ENCODE peak calls at places on chromosomes 12 and 14, in nine cellular contexts. O is mesendoderm; P is psoas muscle; U is stimulated activated CD4-positive, alpha-beta T cell treated with anti-CD3 and anti-CD28 coated beads, Interleukin-15, amount 100 ng/mL, for 24 hours; A is cardiac fibroblast; H is posterior vena cava; F is endothelial cell; L is GM12865; Z is naive thymus-derived CD4-positive, alpha-beta T cell. Q is an unnamed sample.

GRCh38 chr12:121673013-121673441 is 3.6 kb upstream of the MORN3 start:
- DNase-seq in A (no peak), F (peak), H (no peak), Z (no peak), P (no peak), U (no peak), L (no peak), O (peak), Q (no peak)

GRCh38 chr12:76413121-76413520 is 64.9 kb upstream of the BBS10 start:
- DNase-seq in U (no peak), L (no peak), A (no peak), P (no peak), Z (no peak), H (no peak), F (no peak), O (no peak), Q (no peak)

GRCh38 chr14:21042918-21043317 is 756 bp downstream of the RNASE7 start:
- DNase-seq in Z (no peak), O (no peak), P (peak), A (no peak), U (no peak), H (no peak), F (no peak), L (no peak), Q (no peak)

GRCh38 chr14:33457021-33457420 is 493.9 kb downstream of the EGLN3 start:
- DNase-seq in O (no peak), H (no peak), U (no peak), A (no peak), P (no peak), L (no peak), F (no peak), Z (no peak), Q (no peak)

GRCh38 chr14:73935666-73936065 is 14.2 kb downstream of the FAM161B start:
- DNase-seq in A (peak), H (no peak), O (peak), L (peak), U (no peak), Z (no peak), F (no peak), P (no peak), Q (no peak)

GRCh38 chr12:69415471-69416275 is 54.5 kb upstream of the FRS2 start:
- DNase-seq in U (peak), H (peak), O (peak), L (peak), Z (no peak), F (peak), A (peak), P (peak), Q (peak)

GRCh38 chr14:39426605-39427004 is 5.6 kb downstream of the FBXO33 start:
- DNase-seq in U (no peak), Z (no peak), P (no peak), H (no peak), A (peak), O (peak), L (peak), F (no peak), Q (no peak)

GRCh38 chr14:65412881-65413738 is 580 bp downstream of the FUT8 start:
- DNase-seq in O (peak), F (no peak), H (peak), Z (peak), L (peak), A (peak), U (peak), P (peak), Q (peak)

GRCh38 chr12:24212496-24212895 is 263.0 kb upstream of the SOX5 start:
- DNase-seq in O (no peak), P (no peak), A (no peak), F (no peak), H (no peak), Z (no peak), U (no peak), L (peak), Q (peak)

GRCh38 chr14:67746927-67747326 is 45.2 kb downstream of the RDH12 start:
- DNase-seq in F (no peak), U (peak), A (no peak), Z (no peak), P (no peak), H (no peak), L (peak), O (no peak), Q (no peak)

GRCh38 chr12:13171921-13172859 is 24.3 kb upstream of the EMP1 start:
- DNase-seq in L (peak), A (peak), Z (no peak), U (no peak), F (no peak), H (peak), P (no peak), O (peak), Q (no peak)

GRCh38 chr14:100629098-100629497 is 41.9 kb upstream of the BEGAIN start:
- DNase-seq in L (no peak), F (no peak), O (no peak), U (no peak), H (no peak), P (no peak), Z (no peak), A (no peak), Q (no peak)

GRCh38 chr14:100534528-100535286 is 52.5 kb downstream of the BEGAIN start:
- DNase-seq in P (peak), Z (no peak), U (peak), H (peak), F (no peak), A (no peak), L (no peak), O (no peak), Q (no peak)

GRCh38 chr12:45402288-45402687 is 186.4 kb downstream of the ANO6 start:
- DNase-seq in O (no peak), U (no peak), L (no peak), A (peak), Z (no peak), F (no peak), P (no peak), H (no peak), Q (no peak)

GRCh38 chr12:29317556-29318363 is 63.2 kb downstream of the ERGIC2 start:
- DNase-seq in P (no peak), O (peak), U (peak), L (peak), Z (peak), A (peak), F (peak), H (no peak), Q (peak)

GRCh38 chr12:108950991-108951739 is 69.7 kb downstream of the SVOP start:
- DNase-seq in H (peak), P (peak), U (peak), F (peak), Z (peak), A (peak), L (peak), O (peak), Q (peak)

GRCh38 chr14:35988972-35989690 is 163.0 kb downstream of the BRMS1L start:
- DNase-seq in F (no peak), P (no peak), O (no peak), H (no peak), L (no peak), A (no peak), U (no peak), Z (no peak), Q (no peak)

GRCh38 chr12:53558631-53559030 is 51.3 kb upstream of the NPFF start:
- DNase-seq in L (no peak), F (no peak), P (no peak), O (no peak), U (no peak), A (no peak), H (no peak), Z (no peak), Q (no peak)

GRCh38 chr12:96658075-96658474 is 168.7 kb downstream of the CFAP54 start:
- DNase-seq in A (no peak), L (no peak), U (no peak), H (no peak), O (no peak), F (no peak), P (no peak), Z (no peak), Q (no peak)